ENCODE peak calls at places on chromosomes 4 and X, in five cellular contexts. A is IMR-90, X is neuronal stem cell, F is H9, H is trophoblast cell. T is an unnamed sample.

GRCh38 chr4:76783836-76784235 is 114.1 kb downstream of the SOWAHB start:
- DNase-seq in A (no peak), X (no peak), F (peak), H (no peak), T (peak)

GRCh38 chr4:169649545-169650226 is 29.3 kb downstream of the CLCN3 start:
- DNase-seq in A (no peak), X (no peak), F (no peak), H (no peak), T (no peak)

GRCh38 chr4:162408309-162408708 is 244.5 kb upstream of the FSTL5 start:
- DNase-seq in A (no peak), X (no peak), F (no peak), H (no peak), T (no peak)

GRCh38 chrX:53116101-53116500 is 22.2 kb downstream of the KANTR start:
- DNase-seq in A (peak), X (no peak), F (no peak), H (no peak), T (peak)

GRCh38 chr4:60952921-60953320 is 247.2 kb upstream of the ADGRL3 start:
- DNase-seq in A (no peak), X (no peak), F (no peak), H (peak), T (no peak)

GRCh38 chr4:53141308-53141707 is 224.6 kb downstream of the SCFD2 start:
- DNase-seq in A (peak), X (no peak), F (no peak), H (no peak), T (no peak)

GRCh38 chr4:133624744-133625143 is 475.6 kb downstream of the PCDH10 start:
- DNase-seq in A (no peak), X (no peak), F (peak), H (no peak), T (no peak)

GRCh38 chr4:8493484-8493883 is 52.9 kb downstream of the TRMT44 start:
- DNase-seq in A (no peak), X (no peak), F (no peak), H (no peak), T (no peak)

GRCh38 chrX:63426519-63426918 is 75.4 kb upstream of the SPIN4 start:
- DNase-seq in A (no peak), X (no peak), F (peak), H (peak), T (no peak)

GRCh38 chr4:87270144-87270543 is 49.7 kb upstream of the KLHL8 start:
- DNase-seq in A (peak), X (peak), F (peak), H (peak), T (peak)

GRCh38 chr4:36255575-36255974 is 11.3 kb upstream of the ARAP2 start:
- DNase-seq in A (no peak), X (no peak), F (no peak), H (peak), T (no peak)

GRCh38 chr4:151711680-151712079 is 49.1 kb downstream of the GATB start:
- DNase-seq in A (no peak), X (no peak), F (no peak), H (no peak), T (no peak)

GRCh38 chr4:14744346-14744745 is 257.9 kb upstream of the CPEB2 start:
- DNase-seq in A (no peak), X (no peak), F (peak), H (no peak), T (no peak)

GRCh38 chrX:42673411-42673810 is 104.6 kb downstream of the PPP1R2C start:
- DNase-seq in A (no peak), X (no peak), F (no peak), H (peak), T (peak)

GRCh38 chr4:4182835-4183568 is 43.7 kb downstream of the OTOP1 start:
- DNase-seq in A (no peak), X (peak), F (peak), H (peak), T (no peak)

GRCh38 chrX:47637546-47638195 is 7.9 kb upstream of the CFP start:
- DNase-seq in A (no peak), X (no peak), F (peak), H (no peak), T (no peak)

GRCh38 chr4:125315571-125316390 is 1.0 kb downstream of the FAT4 start:
- DNase-seq in A (peak), X (peak), F (peak), H (peak), T (peak)

GRCh38 chrX:12548746-12549145 is 242.5 kb upstream of the PRPS2 start:
- DNase-seq in A (peak), X (peak), F (peak), H (peak), T (peak)

GRCh38 chr4:176656108-176656507 is 136.6 kb downstream of the VEGFC start:
- DNase-seq in A (no peak), X (no peak), F (no peak), H (no peak), T (no peak)

GRCh38 chr4:128528177-128528576 is 240.6 kb upstream of the PGRMC2 start:
- DNase-seq in A (no peak), X (no peak), F (no peak), H (peak), T (peak)

GRCh38 chr4:40559585-40560465 is 69.8 kb downstream of the RBM47 start:
- DNase-seq in A (no peak), X (no peak), F (no peak), H (no peak), T (no peak)

GRCh38 chrX:13939741-13940597 is 89.7 kb downstream of the GEMIN8 start:
- DNase-seq in A (no peak), X (peak), F (no peak), H (no peak), T (no peak)

GRCh38 chrX:11908371-11908770 is 150.3 kb downstream of the MSL3 start:
- DNase-seq in A (no peak), X (no peak), F (no peak), H (peak), T (no peak)

GRCh38 chrX:152832520-152832919 is 1.7 kb downstream of the NSDHL start:
- DNase-seq in A (no peak), X (no peak), F (no peak), H (no peak), T (no peak)

GRCh38 chr4:80192937-80193336 is 4.4 kb upstream of the PRDM8 start:
- DNase-seq in A (peak), X (no peak), F (no peak), H (no peak), T (peak)

GRCh38 chr4:186900980-186901379 is 177.3 kb upstream of the FAT1 start:
- DNase-seq in A (no peak), X (no peak), F (no peak), H (no peak), T (no peak)

GRCh38 chrX:13398073-13398823 is 78.4 kb upstream of the ATXN3L start:
- DNase-seq in A (peak), X (peak), F (no peak), H (peak), T (peak)

GRCh38 chr4:5199912-5200311 is 148.6 kb downstream of the STK32B start:
- DNase-seq in A (no peak), X (no peak), F (no peak), H (no peak), T (no peak)
- H2AK5ac ChIP-seq in A (no peak), X (no peak), F (no peak), H (no peak), T (no peak)

GRCh38 chrX:16186380-16187007 is 19.2 kb downstream of the MAGEB17 start:
- DNase-seq in A (no peak), X (no peak), F (peak), H (no peak), T (peak)

GRCh38 chrX:16185725-16186136 is 18.4 kb downstream of the MAGEB17 start:
- DNase-seq in A (peak), X (no peak), F (no peak), H (no peak), T (peak)

GRCh38 chrX:16191605-16192004 is 24.3 kb downstream of the MAGEB17 start:
- DNase-seq in A (no peak), X (no peak), F (no peak), H (no peak), T (no peak)

GRCh38 chrX:16188687-16189086 is 21.4 kb downstream of the MAGEB17 start:
- DNase-seq in A (peak), X (no peak), F (no peak), H (no peak), T (no peak)

GRCh38 chrX:16187024-16187698 is 19.9 kb downstream of the MAGEB17 start:
- DNase-seq in A (peak), X (no peak), F (no peak), H (no peak), T (peak)
- H3K14ac ChIP-seq in A (peak), X (no peak), F (no peak), H (no peak), T (no peak)

GRCh38 chr4:136748777-136749176 is 783.5 kb downstream of the PCDH18 start:
- DNase-seq in A (peak), X (no peak), F (no peak), H (no peak), T (no peak)
- H4K8ac ChIP-seq in A (no peak), X (no peak), F (no peak), H (no peak), T (no peak)

GRCh38 chrX:108173874-108174273 is 82.3 kb downstream of the ATG4A start:
- DNase-seq in A (no peak), X (no peak), F (no peak), H (no peak), T (no peak)

GRCh38 chrX:108168961-108169740 is 77.6 kb downstream of the ATG4A start:
- DNase-seq in A (no peak), X (no peak), F (no peak), H (no peak), T (no peak)

GRCh38 chrX:108171671-108172070 is 80.1 kb downstream of the ATG4A start:
- DNase-seq in A (no peak), X (no peak), F (no peak), H (no peak), T (no peak)

GRCh38 chrX:108167211-108167872 is 75.8 kb downstream of the ATG4A start:
- DNase-seq in A (peak), X (no peak), F (no peak), H (no peak), T (peak)

GRCh38 chrX:108169768-108170167 is 78.2 kb downstream of the ATG4A start:
- DNase-seq in A (no peak), X (no peak), F (no peak), H (no peak), T (no peak)
- H2AK5ac ChIP-seq in A (no peak), X (no peak), F (no peak), H (no peak), T (no peak)

DNA sequence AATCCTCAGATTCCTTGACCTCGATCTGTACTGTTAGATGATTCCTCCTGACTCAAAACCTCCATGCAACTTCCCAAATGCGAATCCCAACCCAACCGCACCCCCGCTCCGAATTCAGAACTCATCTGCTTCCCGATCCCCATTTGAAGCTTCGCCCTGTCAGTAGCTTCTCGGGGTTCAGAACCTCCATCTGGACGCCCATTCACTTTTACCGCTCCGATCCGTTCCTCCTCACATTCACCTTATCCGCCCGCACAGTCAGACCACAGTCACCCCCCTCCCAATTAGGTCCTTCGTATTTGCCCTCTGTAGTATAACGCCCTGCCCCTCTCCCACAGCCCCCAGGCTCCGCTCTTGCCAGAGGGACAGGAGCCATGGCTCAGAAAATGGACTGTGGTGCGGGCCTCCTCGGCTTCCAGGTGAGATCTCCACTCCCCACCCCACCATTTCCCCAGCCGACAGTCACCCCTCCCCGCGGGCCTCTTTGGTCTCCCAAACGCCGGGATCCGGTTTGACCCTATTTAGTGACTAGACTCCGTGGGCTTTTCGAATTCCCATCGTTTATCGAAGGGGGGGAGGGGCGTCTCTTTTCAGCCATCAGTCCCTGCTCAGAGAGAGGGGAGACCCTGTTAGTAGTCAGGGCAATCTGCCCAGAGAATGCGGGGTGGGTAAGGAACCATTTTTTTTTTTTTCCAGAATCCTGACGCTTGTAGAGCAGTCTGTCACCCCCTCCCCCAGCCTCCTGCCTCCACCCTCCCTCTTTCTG is 691 bp downstream of the MAGED1 start:
- DNase-seq in A (peak), X (peak), F (no peak), H (peak), T (peak)
- H3K14ac ChIP-seq in A (peak), X (no peak), F (no peak), H (peak), T (no peak)

GRCh38 chrX:21934414-21934813 is 6.1 kb upstream of the SMS start:
- DNase-seq in A (no peak), X (no peak), F (no peak), H (peak), T (no peak)

GRCh38 chrX:21943460-21944135 is 3.1 kb downstream of the SMS start:
- DNase-seq in A (peak), X (no peak), F (peak), H (no peak), T (peak)

GRCh38 chrX:21944136-21944615 is 3.7 kb downstream of the SMS start:
- DNase-seq in A (no peak), X (no peak), F (peak), H (peak), T (no peak)

DNA sequence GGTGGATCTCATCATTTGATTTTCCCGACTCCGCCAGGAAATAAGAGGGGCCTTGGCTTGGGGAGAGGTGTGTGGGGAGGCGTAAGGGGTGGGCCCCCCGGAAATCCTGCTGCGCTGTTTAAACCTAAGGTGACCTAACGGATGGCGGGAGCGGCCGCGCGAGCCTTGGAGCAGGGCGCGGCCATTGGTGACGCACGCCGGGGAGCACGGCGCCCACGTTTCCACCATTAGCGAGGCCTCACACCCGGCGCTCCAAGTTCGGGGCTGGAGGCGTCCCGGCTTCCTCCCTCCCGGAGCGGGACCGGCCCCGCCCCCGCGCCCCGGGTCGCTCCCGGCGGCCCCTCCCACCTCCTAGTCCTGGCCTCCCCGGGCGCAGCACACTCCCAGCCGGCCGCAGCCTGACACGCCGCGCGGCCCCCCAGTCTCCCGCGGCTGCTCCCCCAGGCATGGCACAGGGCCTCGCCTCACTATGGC is at the start of gene SMS:
- DNase-seq in A (peak), X (no peak), F (peak), H (peak), T (peak)
- H4K8ac ChIP-seq in A (peak), X (no peak), F (no peak), H (peak), T (no peak)

GRCh38 chr4:140239311-140239710 is 85.3 kb upstream of the MAML3 start:
- DNase-seq in A (no peak), X (no peak), F (no peak), H (peak), T (no peak)

GRCh38 chr4:140236649-140237160 is 82.7 kb upstream of the MAML3 start:
- DNase-seq in A (peak), X (no peak), F (no peak), H (no peak), T (no peak)

GRCh38 chr4:140238353-140239041 is 84.5 kb upstream of the MAML3 start:
- DNase-seq in A (peak), X (peak), F (peak), H (no peak), T (no peak)

GRCh38 chr4:140240237-140240636 is 86.3 kb upstream of the MAML3 start:
- DNase-seq in A (no peak), X (no peak), F (no peak), H (no peak), T (no peak)

GRCh38 chr4:140237616-140238352 is 83.8 kb upstream of the MAML3 start:
- DNase-seq in A (peak), X (peak), F (peak), H (peak), T (peak)
- H2AK5ac ChIP-seq in A (peak), X (no peak), F (no peak), H (no peak), T (no peak)

DNA sequence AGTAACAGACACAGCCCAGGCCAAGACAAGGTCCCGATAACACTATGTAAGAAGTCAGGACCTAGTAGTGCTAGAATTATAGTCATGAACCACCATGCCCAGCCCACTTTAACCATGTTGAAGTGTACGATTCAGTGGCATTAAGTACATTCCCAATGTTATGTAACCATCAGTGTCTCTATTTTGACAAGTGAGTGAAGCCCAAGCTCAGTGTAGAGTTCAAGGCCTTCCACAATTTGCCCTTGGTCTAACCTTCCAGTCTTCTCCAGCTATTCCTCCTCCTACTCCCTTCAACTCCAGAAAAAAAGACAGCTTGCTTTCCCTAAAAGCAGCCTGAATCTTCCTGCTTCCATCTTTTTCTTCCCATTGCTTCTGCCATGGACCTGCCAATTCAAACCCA is 31.5 kb downstream of the LIAS start:
- DNase-seq in A (no peak), X (no peak), F (no peak), H (no peak), T (no peak)
- H3K14ac ChIP-seq in A (no peak), X (no peak), F (no peak), H (no peak), T (no peak)

GRCh38 chr4:1770245-1770644 is 22.8 kb upstream of the FGFR3 start:
- DNase-seq in A (no peak), X (no peak), F (no peak), H (no peak), T (no peak)

GRCh38 chr4:1767770-1768366 is 25.2 kb upstream of the FGFR3 start:
- DNase-seq in A (peak), X (no peak), F (peak), H (peak), T (peak)

GRCh38 chr4:1767058-1767769 is 25.9 kb upstream of the FGFR3 start:
- DNase-seq in A (peak), X (peak), F (peak), H (no peak), T (no peak)

GRCh38 chr4:1769692-1770091 is 23.4 kb upstream of the FGFR3 start:
- DNase-seq in A (no peak), X (no peak), F (no peak), H (no peak), T (no peak)

GRCh38 chr4:1768367-1769034 is 24.6 kb upstream of the FGFR3 start:
- DNase-seq in A (no peak), X (no peak), F (no peak), H (no peak), T (no peak)
- H4K8ac ChIP-seq in A (no peak), X (no peak), F (no peak), H (peak), T (no peak)

GRCh38 chr4:1793940-1794808 is 1.1 kb downstream of the FGFR3 start:
- DNase-seq in A (no peak), X (no peak), F (no peak), H (no peak), T (peak)

GRCh38 chr4:1793496-1793840 is 375 bp downstream of the FGFR3 start:
- DNase-seq in A (no peak), X (no peak), F (no peak), H (peak), T (peak)

GRCh38 chr4:1794809-1795303 is 1.8 kb downstream of the FGFR3 start:
- DNase-seq in A (no peak), X (no peak), F (no peak), H (no peak), T (no peak)

GRCh38 chr4:1792158-1792831 is 798 bp upstream of the FGFR3 start:
- DNase-seq in A (no peak), X (no peak), F (no peak), H (no peak), T (no peak)

DNA sequence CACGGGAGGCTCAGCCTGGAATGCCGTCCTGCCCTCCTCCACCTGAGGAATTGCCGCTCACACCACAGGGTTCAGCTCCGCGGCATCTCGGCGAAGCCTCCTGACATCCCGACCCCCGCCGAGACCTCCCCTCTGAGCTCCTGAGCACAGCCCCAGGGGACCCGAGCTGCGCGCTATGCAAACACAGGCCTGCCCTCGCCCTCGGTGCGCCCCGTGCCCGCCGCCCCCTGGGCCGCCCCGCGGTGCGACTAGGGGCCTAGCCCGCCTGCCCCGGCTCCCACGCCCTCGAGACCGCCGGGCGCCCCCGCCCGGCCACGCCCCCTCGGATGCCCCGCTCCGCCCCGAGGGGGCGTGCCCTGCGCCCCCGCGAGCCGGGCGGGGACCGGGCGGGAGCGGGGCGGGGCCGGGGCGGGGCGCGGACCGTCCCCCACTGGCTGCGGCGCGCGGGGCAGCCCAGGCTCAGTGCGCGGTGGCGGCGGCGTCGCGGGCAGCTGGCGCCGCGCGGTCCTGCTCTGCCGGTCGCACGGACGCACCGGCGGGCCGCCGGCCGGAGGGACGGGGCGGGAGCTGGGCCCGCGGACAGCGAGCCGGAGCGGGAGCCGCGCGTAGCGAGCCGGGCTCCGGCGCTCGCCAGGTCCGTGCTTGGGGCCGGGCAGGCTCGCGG is at the start of gene FGFR3:
- DNase-seq in A (no peak), X (peak), F (peak), H (peak), T (peak)
- H2AK5ac ChIP-seq in A (no peak), X (peak), F (no peak), H (no peak), T (no peak)

T was measured in mesenchymal stem cell.